ENCODE peak calls at places on chromosomes 13 and 19, in five cellular contexts. J, Z, B, C and E are unnamed samples.

GRCh38 chr19:42166336-42166735 is 34.1 kb upstream of the POU2F2 start:
- DNase-seq in C (no peak), J (no peak), Z (no peak), B (no peak), E (no peak)

GRCh38 chr19:19009951-19010350 is 23.4 kb downstream of the SUGP2 start:
- DNase-seq in Z (no peak), B (no peak), C (no peak), J (no peak), E (no peak)

GRCh38 chr19:4581381-4582111 is 22.1 kb upstream of the SEMA6B start:
- DNase-seq in Z (no peak), C (no peak), J (no peak), B (no peak), E (peak)

GRCh38 chr19:33580645-33581037 is 41.1 kb upstream of the CHST8 start:
- DNase-seq in B (no peak), J (no peak), Z (no peak), C (no peak), E (no peak)

GRCh38 chr13:23889598-23890224 is 511 bp upstream of the MIPEP start:
- DNase-seq in C (no peak), Z (no peak), J (no peak), B (peak), E (peak)

GRCh38 chr19:39236527-39236926 is 8.3 kb downstream of the IFNL3 start:
- DNase-seq in C (no peak), J (no peak), Z (no peak), B (no peak), E (no peak)

GRCh38 chr13:79812070-79812850 is 331.3 kb downstream of the NDFIP2 start:
- DNase-seq in Z (no peak), C (no peak), B (no peak), J (no peak), E (no peak)

GRCh38 chr19:13848811-13849241 is 28.1 kb upstream of the NANOS3 start:
- DNase-seq in B (peak), Z (no peak), C (no peak), J (no peak), E (no peak)

GRCh38 chr13:74920945-74921725 is 560.8 kb downstream of the TBC1D4 start:
- DNase-seq in B (no peak), C (no peak), Z (no peak), J (no peak), E (no peak)

GRCh38 chr13:113044431-113045114 is 61.0 kb upstream of the F7 start:
- DNase-seq in Z (no peak), B (no peak), C (no peak), J (peak), E (no peak)

GRCh38 chr13:21326155-21327030 is 132.7 kb downstream of the ZDHHC20 start:
- DNase-seq in B (no peak), C (no peak), Z (no peak), J (peak), E (peak)

GRCh38 chr13:31929031-31929770 is 102.4 kb upstream of the FRY start:
- DNase-seq in Z (no peak), J (no peak), B (no peak), C (no peak), E (no peak)

GRCh38 chr19:2476451-2477140 is 669 bp downstream of the GADD45B start:
- DNase-seq in Z (no peak), C (no peak), J (peak), B (peak), E (peak)

GRCh38 chr13:99724633-99725517 is 223.6 kb downstream of the TM9SF2 start:
- DNase-seq in B (no peak), Z (no peak), C (no peak), J (no peak), E (no peak)

GRCh38 chr19:54100560-54100959 is at the start of gene OSCAR:
- DNase-seq in C (no peak), J (no peak), B (no peak), Z (no peak), E (peak)

GRCh38 chr13:97695684-97696083 is 257.8 kb upstream of the IPO5 start:
- DNase-seq in B (peak), Z (no peak), C (no peak), J (no peak), E (no peak)

GRCh38 chr19:10706990-10707389 is 5.8 kb downstream of the QTRT1 start:
- DNase-seq in B (no peak), C (no peak), J (no peak), Z (no peak), E (no peak)

GRCh38 chr19:7928334-7928706 is 2.4 kb upstream of the CTXN1 start:
- DNase-seq in Z (no peak), B (no peak), J (no peak), C (no peak), E (peak)

GRCh38 chr19:5988520-5989387 is 10.8 kb upstream of the RANBP3 start:
- DNase-seq in Z (no peak), C (no peak), B (no peak), J (no peak), E (no peak)

GRCh38 chr13:93797463-93797862 is 570.9 kb downstream of the GPC6 start:
- DNase-seq in C (no peak), Z (no peak), J (no peak), B (no peak), E (no peak)

GRCh38 chr13:98785405-98785804 is 32.9 kb upstream of the SLC15A1 start:
- DNase-seq in Z (no peak), C (no peak), B (no peak), J (no peak), E (no peak)

GRCh38 chr19:19606021-19606420 is 12.5 kb downstream of the PBX4 start:
- DNase-seq in C (no peak), J (no peak), B (peak), Z (no peak), E (no peak)

GRCh38 chr13:112348642-112349345 is 27.4 kb upstream of the SPACA7 start:
- DNase-seq in J (no peak), Z (no peak), B (no peak), C (no peak), E (no peak)

GRCh38 chr13:35787937-35788336 is 311.4 kb upstream of the MAB21L1 start:
- DNase-seq in Z (no peak), C (no peak), J (no peak), B (no peak), E (peak)

GRCh38 chr19:11198175-11198534 is 810 bp upstream of the KANK2 start:
- DNase-seq in B (no peak), Z (no peak), J (no peak), C (no peak), E (no peak)

GRCh38 chr13:95956589-95957148 is 96.5 kb downstream of the UGGT2 start:
- DNase-seq in C (no peak), Z (no peak), J (peak), B (no peak), E (peak)

GRCh38 chr19:44943801-44944249 is 1.8 kb downstream of the APOC4 start:
- DNase-seq in Z (peak), C (no peak), B (no peak), J (peak), E (no peak)

GRCh38 chr19:3826163-3826562 is 40.0 kb upstream of the MATK start:
- DNase-seq in J (no peak), C (no peak), Z (no peak), B (no peak), E (no peak)

GRCh38 chr19:10838377-10838776 is 2.4 kb upstream of the TMED1 start:
- DNase-seq in J (no peak), C (no peak), B (no peak), Z (no peak), E (no peak)

GRCh38 chr19:9061879-9062278 is 25.0 kb upstream of the OR1M1 start:
- DNase-seq in C (no peak), B (no peak), Z (no peak), J (no peak), E (no peak)

GRCh38 chr19:5020368-5020767 is 51.5 kb downstream of the KDM4B start:
- DNase-seq in C (no peak), Z (no peak), B (no peak), J (no peak), E (no peak)

GRCh38 chr13:112775791-112776279 is 86.0 kb downstream of the ATP11A start:
- DNase-seq in C (no peak), B (no peak), Z (no peak), J (no peak), E (no peak)

GRCh38 chr13:50514249-50514648 is 329.2 kb downstream of the DLEU7 start:
- DNase-seq in J (no peak), B (no peak), Z (no peak), C (no peak), E (no peak)

GRCh38 chr19:29623726-29624488 is 17.8 kb downstream of the POP4 start:
- DNase-seq in B (no peak), C (no peak), J (no peak), Z (no peak), E (no peak)

GRCh38 chr13:62194371-62194770 is 778.7 kb upstream of the PCDH20 start:
- DNase-seq in Z (no peak), C (no peak), J (no peak), B (no peak), E (no peak)

GRCh38 chr19:17755533-17755885 is 4.2 kb downstream of the FCHO1 start:
- DNase-seq in B (no peak), J (no peak), C (no peak), Z (no peak), E (no peak)

GRCh38 chr19:17753976-17754375 is 2.7 kb downstream of the FCHO1 start:
- DNase-seq in Z (no peak), J (no peak), C (no peak), B (no peak), E (no peak)

GRCh38 chr19:17757125-17757524 is 5.8 kb downstream of the FCHO1 start:
- DNase-seq in C (no peak), B (peak), J (peak), Z (no peak), E (peak)

GRCh38 chr19:17754634-17755532 is 3.6 kb downstream of the FCHO1 start:
- DNase-seq in B (peak), Z (no peak), C (no peak), J (no peak), E (no peak)

DNA sequence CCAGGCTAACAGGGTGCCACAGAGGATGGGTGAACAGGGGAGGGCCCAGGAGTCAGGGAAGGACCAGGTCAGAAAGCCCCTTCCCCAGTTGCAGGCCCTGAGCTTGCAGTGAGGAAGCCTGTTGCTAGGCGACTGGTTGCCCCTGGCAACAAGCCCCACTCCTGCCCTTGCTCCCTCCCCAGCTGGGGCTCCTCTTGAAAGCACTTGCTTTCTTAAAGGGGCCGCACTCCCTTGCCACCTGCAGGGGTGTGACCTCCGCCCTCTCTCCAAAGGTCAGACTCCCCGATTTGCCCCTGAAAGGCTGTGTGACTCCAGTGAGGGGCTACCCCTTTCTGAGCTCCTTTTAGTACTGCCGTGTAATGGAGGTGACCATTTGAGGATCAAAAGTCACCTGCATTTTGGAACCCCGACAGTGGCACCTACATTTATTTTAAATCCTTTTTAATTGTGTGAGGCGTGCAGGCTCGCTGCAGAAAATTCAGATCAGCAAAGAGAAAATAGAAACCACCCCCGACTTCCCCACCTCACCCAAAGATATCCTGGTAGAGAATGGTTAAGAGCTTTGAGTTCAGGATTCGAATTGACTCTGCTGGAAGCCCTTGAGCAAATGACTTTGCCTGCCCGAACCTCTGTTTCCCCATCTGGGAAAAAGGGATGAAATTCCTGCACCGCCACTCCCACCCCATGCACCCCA is 4.8 kb downstream of the FCHO1 start:
- DNase-seq in B (peak), Z (no peak), C (no peak), J (no peak), E (peak)
- TF ChIP-seq CTCF in B (no peak), Z (no peak), C (no peak), J (no peak), E (no peak)

GRCh38 chr13:40981949-40982348 is 37.2 kb downstream of the ELF1 start:
- DNase-seq in B (no peak), Z (no peak), C (no peak), J (no peak), E (no peak)
- H3K4me3 ChIP-seq in B (no peak), Z (peak), C (peak), J (no peak), E (peak)

DNA sequence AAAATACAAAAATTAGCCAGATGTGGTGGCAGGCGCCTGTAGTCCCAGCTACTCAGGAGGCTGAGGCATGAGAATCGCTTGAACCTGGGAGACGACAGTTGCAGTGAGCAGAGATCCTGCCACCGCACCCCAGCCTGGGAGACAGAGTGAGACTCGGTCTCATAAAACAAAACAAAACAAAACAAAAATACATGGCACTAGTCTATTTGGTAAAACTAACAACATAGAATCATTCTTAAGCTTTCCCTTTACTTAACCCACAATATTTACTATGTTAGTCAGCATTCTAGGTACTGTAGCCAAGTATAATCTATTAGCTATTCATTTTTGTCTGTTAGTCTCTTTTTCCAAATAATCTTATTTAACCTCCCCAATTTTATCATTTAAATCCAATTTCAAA is 1482.8 kb downstream of the SLITRK5 start:
- DNase-seq in B (no peak), Z (no peak), J (no peak), C (no peak), E (no peak)
- TF ChIP-seq CTCF in B (no peak), Z (no peak), J (no peak), C (no peak), E (no peak)

GRCh38 chr19:12793290-12794195 is 2.3 kb downstream of the JUNB start:
- DNase-seq in B (peak), C (no peak), J (peak), Z (peak), E (peak)

GRCh38 chr19:12797141-12797587 is 4.4 kb downstream of the PRDX2 start:
- DNase-seq in J (no peak), Z (no peak), C (no peak), B (no peak), E (no peak)

GRCh38 chr19:12794196-12794921 is 3.1 kb downstream of the JUNB start:
- DNase-seq in C (no peak), B (peak), J (no peak), Z (no peak), E (peak)

GRCh38 chr19:12794936-12795335 is 3.6 kb downstream of the JUNB start:
- DNase-seq in C (no peak), B (peak), Z (no peak), J (no peak), E (peak)

GRCh38 chr19:12796146-12797071 is 5.1 kb downstream of the JUNB start:
- DNase-seq in B (peak), C (no peak), J (peak), Z (peak), E (peak)
- H3K4me3 ChIP-seq in B (no peak), C (peak), J (no peak), Z (peak), E (no peak)

DNA sequence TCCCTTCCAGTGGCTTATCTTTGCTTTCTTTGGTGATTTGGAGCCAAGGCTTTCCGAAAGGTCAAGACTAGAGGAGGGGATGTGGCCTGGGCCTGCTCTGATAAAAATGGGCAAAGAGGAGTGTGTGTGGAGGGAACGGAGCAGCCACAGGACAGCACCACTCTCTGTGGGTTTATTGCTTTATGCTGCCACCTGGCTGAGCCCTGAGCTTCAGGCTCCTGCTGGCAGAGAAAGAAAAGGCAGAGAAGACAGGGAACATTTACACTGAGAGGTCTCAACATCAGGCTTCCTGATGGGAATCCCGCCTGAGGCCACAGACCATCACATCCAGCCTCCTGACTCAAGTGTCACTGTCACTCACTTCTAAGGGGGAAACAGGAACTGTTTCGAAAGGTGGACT is 9.2 kb upstream of the GSX1 start:
- DNase-seq in C (no peak), Z (no peak), J (no peak), B (peak), E (peak)
- TF ChIP-seq CTCF in C (no peak), Z (no peak), J (peak), B (no peak), E (peak)

GRCh38 chr19:1065606-1066109 is 1.3 kb upstream of the ARHGAP45 start:
- DNase-seq in J (no peak), Z (no peak), B (no peak), C (no peak), E (no peak)
- H3K4me3 ChIP-seq in J (no peak), Z (no peak), B (no peak), C (no peak), E (no peak)

GRCh38 chr13:109785892-109786450 is 412 bp downstream of the IRS2 start:
- DNase-seq in J (no peak), B (no peak), C (no peak), Z (no peak), E (no peak)

GRCh38 chr13:109789262-109789661 is 2.9 kb upstream of the IRS2 start:
- DNase-seq in J (no peak), C (no peak), B (no peak), Z (no peak), E (no peak)

GRCh38 chr13:109788372-109789195 is 2.2 kb upstream of the IRS2 start:
- DNase-seq in B (no peak), Z (no peak), J (no peak), C (no peak), E (no peak)

GRCh38 chr13:109786457-109787134 is at the start of gene IRS2:
- DNase-seq in C (peak), Z (peak), B (peak), J (peak), E (peak)

DNA sequence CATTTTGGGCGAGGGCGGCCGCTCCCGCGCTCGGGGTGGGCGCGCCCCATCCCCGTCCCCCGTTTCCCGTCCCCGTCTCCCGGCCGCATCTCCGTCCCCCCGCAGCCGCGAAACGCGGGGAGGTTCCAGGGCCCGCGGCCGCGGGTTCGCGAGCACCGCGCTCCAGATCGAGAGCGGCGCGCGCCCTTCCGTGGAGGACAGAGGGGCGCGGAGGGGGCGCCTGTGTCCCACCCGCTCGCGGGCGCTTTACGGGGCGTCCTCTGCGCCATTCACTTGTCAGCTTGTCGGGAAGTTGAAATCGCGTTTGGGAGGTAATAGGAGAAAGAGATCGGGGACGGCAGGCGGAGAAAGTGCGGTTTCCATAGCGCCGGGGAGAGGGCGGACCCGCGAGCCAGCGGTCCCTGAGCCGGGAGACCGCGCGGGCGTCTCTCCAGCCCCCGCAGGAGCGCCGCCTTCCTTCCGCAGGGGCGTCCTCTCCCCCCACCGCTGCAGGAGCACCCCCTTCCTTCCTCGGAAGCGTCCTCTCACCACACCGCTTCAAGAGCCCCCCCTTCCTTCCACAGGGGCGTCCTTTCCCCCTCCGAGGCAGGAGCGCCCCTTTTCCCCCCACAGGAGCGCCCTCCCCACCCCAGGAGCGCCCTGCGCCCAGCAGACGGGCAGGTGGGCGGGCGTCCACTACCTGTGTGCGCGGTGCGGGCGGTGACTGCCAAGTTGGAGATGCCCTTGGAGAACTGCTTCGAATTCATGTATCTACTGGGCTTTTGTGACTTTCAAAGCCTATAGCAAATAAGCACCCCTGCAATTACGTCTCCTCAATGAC is 962 bp upstream of the IRS2 start:
- DNase-seq in C (no peak), Z (no peak), B (no peak), J (no peak), E (no peak)
- TF ChIP-seq CTCF in C (no peak), Z (no peak), B (no peak), J (no peak), E (no peak)